ENCODE peak calls at places on chromosomes 2 and 18, in six cellular contexts. F is K562, H is A549, Z is endothelial cell of umbilical vein, V is HepG2, D is GM12878. Y is an unnamed sample.

GRCh38 chr2:49753344-49753930 is 599.1 kb upstream of the FSHR start:
- DNase-seq in V (peak; percentile 13), F (no peak), Z (peak; percentile 18), D (no peak), H (no peak), Y (peak; percentile 3)

GRCh38 chr18:43392168-43392567 is 114.9 kb upstream of the SYT4 start:
- DNase-seq in V (no peak), D (no peak), F (no peak), Z (no peak), H (no peak), Y (no peak)

GRCh38 chr2:197137234-197137633 is 173.3 kb downstream of the ANKRD44 start:
- DNase-seq in H (no peak), Z (peak; percentile 79), V (no peak), F (no peak), D (no peak), Y (no peak)

GRCh38 chr2:15607709-15608391 is 16.2 kb downstream of the DDX1 start:
- DNase-seq in H (no peak), V (no peak), D (no peak), Z (no peak), F (no peak), Y (no peak)

GRCh38 chr2:210623506-210623905 is 67.1 kb downstream of the CPS1 start:
- DNase-seq in F (no peak), V (no peak), H (no peak), Z (no peak), D (no peak), Y (no peak)

GRCh38 chr2:221641181-221641871 is 69.2 kb upstream of the EPHA4 start:
- DNase-seq in D (no peak), V (no peak), Z (peak; percentile 94), H (no peak), F (no peak), Y (no peak)

GRCh38 chr18:50172367-50172766 is 22.6 kb downstream of the MYO5B start:
- DNase-seq in Z (no peak), H (no peak), D (no peak), F (no peak), V (no peak), Y (no peak)

GRCh38 chr2:201467666-201468065 is 16.1 kb downstream of the STRADB start:
- DNase-seq in D (no peak), V (no peak), F (no peak), Z (no peak), H (no peak), Y (no peak)

GRCh38 chr2:42947809-42948595 is 155.6 kb upstream of the HAAO start:
- DNase-seq in V (no peak), H (no peak), F (no peak), D (no peak), Z (no peak), Y (no peak)

GRCh38 chr2:47508641-47509040 is 105.7 kb downstream of the MSH2 start:
- DNase-seq in D (no peak), V (no peak), F (no peak), H (no peak), Z (no peak), Y (peak; percentile 30)

GRCh38 chr2:124542932-124543640 is 518.0 kb downstream of the CNTNAP5 start:
- DNase-seq in D (no peak), V (no peak), F (no peak), Z (no peak), H (no peak), Y (no peak)

GRCh38 chr2:145691659-145692058 is 1171.7 kb upstream of the ZEB2 start:
- DNase-seq in D (no peak), H (no peak), Z (no peak), V (no peak), F (no peak), Y (no peak)

GRCh38 chr2:162261032-162261945 is 18.0 kb upstream of the FAP start:
- DNase-seq in Z (peak; percentile 57), D (no peak), H (no peak), V (no peak), F (no peak), Y (peak; percentile 91)

GRCh38 chr2:21972580-21972979 is 848.8 kb downstream of the TDRD15 start:
- DNase-seq in Z (no peak), F (no peak), H (no peak), D (no peak), V (no peak), Y (no peak)

GRCh38 chr2:30695749-30696148 is 111.5 kb downstream of the CAPN13 start:
- DNase-seq in V (no peak), D (no peak), F (no peak), Z (no peak), H (no peak), Y (no peak)

GRCh38 chr18:78716022-78716421 is 263.6 kb upstream of the SALL3 start:
- DNase-seq in H (no peak), F (no peak), D (no peak), Z (no peak), V (no peak), Y (no peak)

GRCh38 chr2:207861789-207862188 is 92.1 kb upstream of the FZD5 start:
- DNase-seq in V (no peak), Z (no peak), D (no peak), F (peak; percentile 7), H (no peak), Y (no peak)

GRCh38 chr2:11571170-11571569 is 37.3 kb downstream of the GREB1 start:
- DNase-seq in D (no peak), H (no peak), Z (no peak), F (no peak), V (no peak), Y (no peak)

GRCh38 chr2:60136913-60137312 is 416.5 kb downstream of the BCL11A start:
- DNase-seq in Z (no peak), F (no peak), V (no peak), D (no peak), H (no peak), Y (no peak)

GRCh38 chr2:237279012-237279768 is 134.8 kb downstream of the COL6A3 start:
- DNase-seq in F (no peak), Z (no peak), V (no peak), D (no peak), H (no peak), Y (no peak)

GRCh38 chr2:25822190-25823117 is 55.8 kb downstream of the ASXL2 start:
- DNase-seq in F (no peak), Z (peak; percentile 54), V (no peak), D (no peak), H (no peak), Y (no peak)

GRCh38 chr2:20187331-20187730 is 37.6 kb downstream of the SDC1 start:
- DNase-seq in F (no peak), Z (no peak), V (no peak), D (no peak), H (no peak), Y (peak; percentile 78)

DNA sequence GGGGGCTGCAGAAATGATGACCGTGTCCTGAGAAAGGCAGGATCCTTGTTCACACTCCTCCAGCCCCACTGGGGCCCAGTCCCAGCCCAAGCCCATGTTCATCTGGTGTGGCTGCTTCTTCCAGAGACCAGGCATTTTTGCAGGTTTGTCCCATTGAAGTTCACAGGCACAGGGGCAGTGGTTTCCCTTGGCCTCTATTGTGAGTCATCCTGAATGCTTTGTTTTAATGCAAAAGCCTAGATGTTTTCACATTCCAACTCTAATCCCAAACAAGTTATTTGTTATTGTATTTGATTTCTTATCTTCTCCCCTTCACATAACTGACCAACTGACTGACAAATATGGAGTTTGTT is 426.4 kb upstream of the ID2 start:
- DNase-seq in D (no peak), F (no peak), H (no peak), Z (no peak), V (no peak), Y (no peak)
- TF ChIP-seq MAX in D (no peak), F (no peak), H (no peak), Z (no peak), V (no peak), Y (no peak)

GRCh38 chr2:102033750-102034682 is 42.3 kb downstream of the IL1R2 start:
- DNase-seq in D (no peak), H (no peak), F (no peak), Z (no peak), V (peak; percentile 89), Y (peak; percentile 45)

GRCh38 chr2:102030855-102031527 is 39.2 kb downstream of the IL1R2 start:
- DNase-seq in D (no peak), H (no peak), Z (no peak), F (no peak), V (peak; percentile 96), Y (peak; percentile 35)

GRCh38 chr2:102032368-102033027 is 40.7 kb downstream of the IL1R2 start:
- DNase-seq in Z (no peak), F (no peak), D (no peak), V (peak; percentile 34), H (no peak), Y (peak; percentile 61)

GRCh38 chr2:102034683-102035606 is 43.2 kb downstream of the IL1R2 start:
- DNase-seq in F (no peak), Z (no peak), H (no peak), V (no peak), D (no peak), Y (no peak)

DNA sequence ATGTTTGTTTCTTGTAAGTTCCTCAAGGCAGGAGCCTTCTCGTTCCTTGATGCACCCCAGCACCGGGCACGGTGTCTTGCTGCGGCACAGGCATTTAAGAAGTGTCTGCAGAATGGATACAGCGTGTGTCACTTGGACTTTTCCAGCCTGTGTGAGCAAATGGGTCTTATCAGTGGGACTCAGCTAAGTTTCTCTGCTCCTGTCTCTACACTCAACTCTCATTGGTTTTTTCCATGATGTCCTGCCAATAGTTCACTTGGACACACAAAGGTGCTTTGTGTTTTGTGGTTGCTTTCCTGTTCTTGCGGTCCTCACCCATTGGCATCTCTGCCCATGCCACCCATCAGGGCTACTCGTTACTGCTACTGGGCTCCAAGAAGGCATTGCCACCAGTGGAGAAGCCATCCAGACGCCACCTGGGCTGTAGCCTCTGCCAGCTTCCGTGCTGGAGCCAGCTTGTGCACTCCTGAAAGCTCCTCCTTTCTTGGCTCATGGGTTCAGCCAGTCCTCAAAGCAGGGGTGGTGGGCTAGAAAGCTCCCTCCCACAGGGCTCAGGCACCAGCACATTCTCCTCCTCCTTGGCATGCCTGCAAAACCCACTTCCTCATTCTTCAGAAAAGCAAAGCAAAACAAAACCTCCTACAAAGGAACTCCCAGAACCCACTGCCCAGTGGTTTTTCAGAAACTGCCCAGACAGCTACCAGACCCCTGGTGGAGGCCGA is 41.4 kb downstream of the IL1R2 start:
- DNase-seq in H (no peak), D (peak; percentile 53), Z (peak; percentile 47), F (no peak), V (peak; percentile 80), Y (peak; percentile 99)
- TF ChIP-seq MYC in H (no peak), D (no peak), Z (no peak), F (no peak), V (peak; percentile 42), Y (peak; percentile 73)

GRCh38 chr2:188475945-188476344 is 184.3 kb downstream of the GULP1 start:
- DNase-seq in H (no peak), F (no peak), D (no peak), V (no peak), Z (no peak), Y (no peak)
- TF ChIP-seq MAX in H (no peak), F (no peak), D (no peak), V (no peak), Z (no peak), Y (no peak)

GRCh38 chr2:3672861-3673670 is 15.1 kb downstream of the ALLC start:
- DNase-seq in Z (no peak), D (no peak), F (no peak), V (no peak), H (no peak), Y (no peak)

GRCh38 chr2:3667151-3667631 is 9.2 kb downstream of the ALLC start:
- DNase-seq in D (peak; percentile 33), Z (no peak), F (no peak), H (no peak), V (no peak), Y (no peak)

GRCh38 chr2:3669656-3670055 is 11.7 kb downstream of the ALLC start:
- DNase-seq in H (no peak), D (no peak), Z (no peak), F (no peak), V (no peak), Y (no peak)

GRCh38 chr2:3670941-3671340 is 12.9 kb downstream of the ALLC start:
- DNase-seq in D (no peak), F (no peak), V (no peak), H (no peak), Z (no peak), Y (no peak)

GRCh38 chr2:3670376-3670775 is 12.4 kb downstream of the ALLC start:
- DNase-seq in H (no peak), V (no peak), D (no peak), Z (no peak), F (no peak), Y (no peak)
- TF ChIP-seq MYC in H (no peak), V (no peak), D (no peak), Z (no peak), F (no peak), Y (no peak)

Y was measured in NB4.